ENCODE peak calls at places on chromosomes 1 and 21, in four cellular contexts. G, J, D and N are unnamed samples.

GRCh38 chr1:109942434-109942833 is 31.8 kb downstream of the CSF1 start:
- ATAC-seq in G (no peak), J (no peak), D (no peak), N (no peak)

GRCh38 chr1:12764016-12764415 is 9.5 kb upstream of the PRAMEF12 start:
- ATAC-seq in G (no peak), D (no peak), J (no peak), N (no peak)

GRCh38 chr1:150192012-150192411 is 42.3 kb downstream of the PLEKHO1 start:
- ATAC-seq in J (peak), D (peak), G (peak), N (no peak)

GRCh38 chr1:150695561-150695960 is 1.4 kb downstream of the GOLPH3L start:
- ATAC-seq in G (no peak), D (no peak), J (no peak), N (no peak)

GRCh38 chr1:9439074-9439761 is 100.0 kb upstream of the SLC25A33 start:
- ATAC-seq in D (peak), G (no peak), J (no peak), N (no peak)

GRCh38 chr1:63799324-63799723 is 25.5 kb downstream of the ROR1 start:
- ATAC-seq in G (no peak), D (no peak), J (no peak), N (no peak)

GRCh38 chr1:200369706-200370105 is 40.1 kb downstream of the ZNF281 start:
- ATAC-seq in G (peak), J (no peak), D (no peak), N (no peak)

GRCh38 chr1:39485046-39485803 is 6.2 kb upstream of the BMP8A start:
- ATAC-seq in D (no peak), G (no peak), J (peak), N (peak)

GRCh38 chr1:242800521-242800920 is 276.0 kb upstream of the PLD5 start:
- ATAC-seq in G (no peak), D (no peak), J (no peak), N (no peak)

DNA sequence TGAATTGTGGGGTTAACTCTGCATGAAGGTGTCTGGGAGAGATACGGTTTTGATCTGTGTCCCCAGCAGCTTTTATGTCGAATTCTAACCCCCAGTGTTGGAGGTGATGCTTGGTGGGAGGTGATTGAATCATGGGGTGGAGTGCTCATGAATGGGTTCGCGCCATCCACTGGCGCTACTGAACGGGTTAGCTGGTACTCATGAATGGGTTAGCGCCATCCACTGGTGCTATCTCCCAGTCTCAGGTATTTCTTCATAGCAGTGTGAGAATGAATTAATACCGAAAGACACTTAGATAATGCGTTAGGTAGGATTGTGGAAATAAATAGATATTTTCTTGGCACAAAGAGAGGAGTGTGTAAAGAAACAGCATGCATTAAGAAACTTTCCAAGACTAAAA is 32.9 kb upstream of the CLDN8 start:
- ATAC-seq in D (no peak), J (no peak), G (no peak), N (no peak)
- H3K4me3 ChIP-seq in D (no peak), J (no peak), G (no peak), N (no peak)

GRCh38 chr1:15852828-15853302 is 5.4 kb downstream of the SPEN start:
- ATAC-seq in D (no peak), J (no peak), G (no peak), N (no peak)

GRCh38 chr1:15858069-15858670 is 10.7 kb downstream of the SPEN start:
- ATAC-seq in J (no peak), D (no peak), G (no peak), N (no peak)

GRCh38 chr1:15856888-15857287 is 9.4 kb downstream of the SPEN start:
- ATAC-seq in J (no peak), G (no peak), D (no peak), N (no peak)

GRCh38 chr1:15863156-15863901 is 15.8 kb downstream of the SPEN start:
- ATAC-seq in J (no peak), G (no peak), D (no peak), N (no peak)

DNA sequence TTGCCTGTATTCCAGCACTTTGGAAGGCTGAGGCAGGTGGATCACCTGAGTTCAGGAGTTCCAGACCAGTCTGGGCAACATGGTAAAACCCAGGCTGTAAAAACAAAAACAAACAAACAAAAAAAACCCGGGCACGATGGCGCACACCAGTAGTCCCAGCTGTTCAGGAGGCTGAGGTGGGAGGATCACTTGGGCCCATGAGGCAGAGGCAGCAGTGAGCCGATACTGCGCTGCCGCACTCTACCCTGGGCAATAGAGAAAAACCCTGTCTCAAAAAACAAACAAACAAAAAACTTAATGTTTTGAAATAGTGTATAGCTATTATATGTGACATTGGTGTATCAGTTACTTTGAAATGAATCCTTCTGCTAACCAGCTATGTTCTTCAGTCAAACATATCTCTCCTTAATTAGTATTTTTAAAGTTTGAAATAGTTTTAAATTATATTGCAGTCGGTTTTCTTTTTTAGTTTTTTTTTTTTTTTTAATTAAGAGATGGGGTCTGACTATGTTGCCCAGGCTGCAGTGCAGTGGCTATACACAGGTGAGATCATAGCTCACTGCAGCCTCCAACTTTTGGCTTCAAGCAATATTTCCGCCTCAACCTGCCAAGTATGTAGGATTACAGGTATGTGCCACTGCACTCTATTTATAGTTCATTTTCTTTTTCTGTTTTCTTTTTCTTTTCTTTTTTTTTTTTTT is 11.3 kb downstream of the SPEN start:
- ATAC-seq in J (no peak), G (no peak), D (no peak), N (no peak)
- TF ChIP-seq CTCF in J (no peak), G (no peak), D (no peak), N (no peak)

DNA sequence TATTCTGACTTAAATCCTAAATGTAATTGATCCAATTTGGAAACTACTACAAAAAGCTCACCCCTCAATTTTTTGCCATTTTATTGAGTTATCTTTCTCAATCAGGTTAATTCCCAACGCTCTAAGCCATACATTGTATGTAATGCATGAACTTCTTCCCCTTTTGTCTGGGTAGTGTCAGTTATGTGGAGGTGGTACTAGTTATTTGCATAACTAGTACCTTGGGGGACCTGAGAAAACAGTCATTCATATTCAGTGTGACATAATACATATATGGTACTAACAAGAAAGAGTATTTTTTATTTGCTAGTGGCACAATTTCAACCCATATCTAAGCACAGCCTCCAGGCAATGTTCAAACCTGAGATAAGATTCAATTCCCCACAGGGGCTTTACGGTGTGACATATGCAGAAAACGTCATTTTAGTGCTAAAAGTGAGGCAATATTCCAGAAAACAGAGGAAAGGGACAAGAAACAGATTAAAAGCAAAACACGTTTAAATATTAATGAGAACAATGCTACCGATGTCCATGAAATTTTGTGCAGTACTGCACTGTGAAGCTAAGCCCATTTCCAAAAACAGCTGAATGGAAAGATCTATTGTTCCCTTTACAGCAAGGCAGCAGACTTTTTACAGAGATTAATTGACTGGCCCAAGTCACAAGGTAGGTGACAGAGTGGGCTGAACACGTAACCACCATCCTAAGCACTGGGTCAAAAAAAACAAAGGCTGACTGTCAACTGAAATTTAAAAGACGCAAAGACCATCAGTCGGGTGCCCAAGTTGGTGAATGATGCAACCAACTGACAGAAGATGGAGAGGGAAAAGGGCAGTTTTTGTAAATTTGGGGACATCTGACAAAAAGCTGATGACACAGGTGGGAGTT is 1.4 kb downstream of the HLCS start:
- ATAC-seq in J (no peak), D (no peak), G (no peak), N (no peak)
- H3K4me3 ChIP-seq in J (no peak), D (peak), G (peak), N (peak)

GRCh38 chr1:45490623-45491463 is at the start of gene TESK2:
- ATAC-seq in J (peak), D (peak), G (peak), N (peak)
- TF ChIP-seq CTCF in J (no peak), D (no peak), G (no peak), N (peak)

GRCh38 chr1:89897347-89898133 is 76.7 kb downstream of the LRRC8D start:
- ATAC-seq in G (no peak), J (no peak), D (no peak), N (no peak)

GRCh38 chr1:89896105-89896942 is 75.5 kb downstream of the LRRC8D start:
- ATAC-seq in D (no peak), J (no peak), G (no peak), N (no peak)

GRCh38 chr1:89894802-89895201 is 74.0 kb downstream of the LRRC8D start:
- ATAC-seq in D (no peak), G (no peak), J (no peak), N (no peak)

GRCh38 chr1:89892816-89893215 is 72.0 kb downstream of the LRRC8D start:
- ATAC-seq in J (no peak), G (no peak), D (no peak), N (no peak)

GRCh38 chr1:89894210-89894668 is 73.4 kb downstream of the LRRC8D start:
- ATAC-seq in J (no peak), D (peak), G (peak), N (no peak)
- H3K4me3 ChIP-seq in J (no peak), D (no peak), G (no peak), N (no peak)